ENCODE peak calls at places on chromosomes 4 and X, in nine cellular contexts. F, Y, H, N, C, I, L, G and B are unnamed samples.

GRCh38 chrX:38561951-38562719 is 793 bp downstream of the TSPAN7 start:
- DNase-seq in F (peak; percentile 45), Y (peak; percentile 56), H (peak; percentile 37), N (no peak), C (peak; percentile 21), I (peak; percentile 46), L (peak; percentile 18), G (peak; percentile 28), B (peak; percentile 52)

GRCh38 chr4:184189966-184190365 is 27.7 kb downstream of the ENPP6 start:
- DNase-seq in F (no peak), Y (no peak), H (no peak), N (no peak), C (no peak), I (no peak), L (peak; percentile 33), G (no peak), B (no peak)

GRCh38 chr4:47528651-47529050 is 43.6 kb downstream of the ATP10D start:
- DNase-seq in F (no peak), Y (no peak), H (no peak), N (no peak), C (no peak), I (no peak), L (no peak), G (no peak), B (no peak)

GRCh38 chrX:71637253-71637618 is 18.9 kb upstream of the CXCR3 start:
- DNase-seq in F (no peak), Y (no peak), H (no peak), N (no peak), C (no peak), I (no peak), L (no peak), G (no peak), B (no peak)

GRCh38 chrX:65644621-65645287 is 22.7 kb upstream of the MSN start:
- DNase-seq in F (peak; percentile 90), Y (peak; percentile 85), H (peak; percentile 47), N (peak; percentile 33), C (peak; percentile 75), I (peak; percentile 68), L (no peak), G (peak; percentile 93), B (no peak)

GRCh38 chr4:145487626-145488025 is 6.0 kb downstream of the SMAD1 start:
- DNase-seq in F (no peak), Y (no peak), H (no peak), N (no peak), C (no peak), I (no peak), L (no peak), G (no peak), B (no peak)

GRCh38 chrX:153870791-153871360 is 15.1 kb downstream of the L1CAM start:
- DNase-seq in F (no peak), Y (no peak), H (no peak), N (no peak), C (no peak), I (no peak), L (no peak), G (no peak), B (no peak)

GRCh38 chr4:55615008-55615407 is 21.1 kb downstream of the NMU start:
- DNase-seq in F (no peak), Y (no peak), H (no peak), N (no peak), C (no peak), I (no peak), L (no peak), G (no peak), B (no peak)

GRCh38 chr4:108008721-108009120 is 19.0 kb downstream of the HADH start:
- DNase-seq in F (no peak), Y (no peak), H (no peak), N (no peak), C (no peak), I (no peak), L (no peak), G (no peak), B (no peak)

GRCh38 chr4:69860007-69860406 is at the start of gene SULT1E1:
- DNase-seq in F (no peak), Y (no peak), H (no peak), N (no peak), C (no peak), I (no peak), L (no peak), G (no peak), B (no peak)

GRCh38 chr4:99507762-99508161 is 3.1 kb upstream of the C4orf17 start:
- DNase-seq in F (no peak), Y (no peak), H (no peak), N (no peak), C (no peak), I (no peak), L (no peak), G (no peak), B (no peak)

GRCh38 chrX:29172880-29173279 is 585.6 kb downstream of the IL1RAPL1 start:
- DNase-seq in F (no peak), Y (no peak), H (no peak), N (no peak), C (no peak), I (no peak), L (no peak), G (no peak), B (no peak)

GRCh38 chr4:47031011-47031678 is at the start of gene GABRB1:
- DNase-seq in F (peak; percentile 45), Y (peak; percentile 28), H (peak; percentile 78), N (peak; percentile 30), C (peak; percentile 58), I (peak; percentile 70), L (peak; percentile 72), G (peak; percentile 43), B (peak; percentile 82)

GRCh38 chr4:145909331-145909730 is 29.3 kb downstream of the ZNF827 start:
- DNase-seq in F (peak; percentile 87), Y (peak; percentile 77), H (no peak), N (no peak), C (peak; percentile 66), I (peak; percentile 87), L (peak; percentile 64), G (peak; percentile 88), B (peak; percentile 86)

GRCh38 chr4:174398728-174399127 is 115.0 kb downstream of the CEP44 start:
- DNase-seq in F (no peak), Y (no peak), H (no peak), N (peak; percentile 34), C (no peak), I (no peak), L (no peak), G (no peak), B (no peak)

GRCh38 chr4:142411993-142412392 is 434.1 kb downstream of the INPP4B start:
- DNase-seq in F (no peak), Y (no peak), H (no peak), N (no peak), C (no peak), I (no peak), L (no peak), G (no peak), B (no peak)

GRCh38 chr4:184676093-184676492 is 26.6 kb downstream of the PRIMPOL start:
- DNase-seq in F (no peak), Y (no peak), H (no peak), N (no peak), C (no peak), I (no peak), L (no peak), G (no peak), B (no peak)

GRCh38 chr4:85496933-85497332 is 22.0 kb downstream of the ARHGAP24 start:
- DNase-seq in F (no peak), Y (no peak), H (no peak), N (no peak), C (no peak), I (no peak), L (no peak), G (no peak), B (no peak)

GRCh38 chr4:87819281-87819919 is 13.4 kb upstream of the MEPE start:
- DNase-seq in F (no peak), Y (no peak), H (peak; percentile 32), N (peak; percentile 52), C (no peak), I (no peak), L (no peak), G (no peak), B (no peak)

GRCh38 chrX:151538190-151539122 is 25.0 kb upstream of the PASD1 start:
- DNase-seq in F (no peak), Y (no peak), H (no peak), N (no peak), C (no peak), I (no peak), L (no peak), G (no peak), B (no peak)
- H3K4me3 ChIP-seq in F (no peak overlapping the region), Y (no peak overlapping the region), H (no peak overlapping the region), N (no peak overlapping the region), C (no peak overlapping the region), I (no peak overlapping the region), L (no peak overlapping the region), G (no peak overlapping the region), B (no peak overlapping the region)

GRCh38 chr4:21887481-21887880 is 61.1 kb downstream of the KCNIP4 start:
- DNase-seq in F (no peak), Y (no peak), H (no peak), N (no peak), C (no peak), I (no peak), L (no peak), G (no peak), B (no peak)
- H3K4me3 ChIP-seq in F (no peak overlapping the region), Y (no peak overlapping the region), H (no peak overlapping the region), N (no peak overlapping the region), C (no peak overlapping the region), I (no peak overlapping the region), L (no peak overlapping the region), G (no peak overlapping the region), B (no peak overlapping the region)

DNA sequence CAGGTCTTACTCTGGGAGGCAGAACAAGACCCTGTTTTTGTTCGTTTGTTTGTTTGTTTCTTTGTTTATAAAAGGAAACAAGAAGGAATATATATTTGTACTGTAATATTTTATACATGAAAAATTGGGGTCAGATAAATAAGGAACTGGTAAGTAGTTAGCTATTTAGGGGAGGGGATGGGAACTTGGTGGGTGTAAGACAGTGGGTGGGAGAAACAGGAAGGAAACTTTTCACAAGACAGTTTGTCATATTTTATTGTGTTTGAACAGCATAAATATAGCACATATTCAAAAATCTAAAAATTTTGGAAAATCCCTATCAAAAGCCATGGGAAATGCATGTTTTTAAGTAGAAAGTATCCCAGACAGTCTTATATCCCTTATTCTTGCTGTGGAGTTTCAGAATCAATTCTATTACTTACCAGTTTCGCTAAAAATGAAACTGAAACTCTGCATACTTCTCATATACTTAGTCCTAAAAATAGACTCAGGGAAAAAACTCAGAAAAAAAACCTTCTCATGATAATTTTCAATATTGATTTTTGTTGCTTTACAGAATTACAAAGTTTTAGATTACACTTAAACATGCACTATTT is 22.3 kb upstream of the RASGEF1B start:
- DNase-seq in F (no peak), Y (no peak), H (no peak), N (no peak), C (no peak), I (no peak), L (no peak), G (no peak), B (no peak)
- H3K4me3 ChIP-seq in F (no peak overlapping the region), Y (no peak overlapping the region), H (no peak overlapping the region), N (no peak overlapping the region), C (peak overlapping the region; percentile 21), I (no peak overlapping the region), L (no peak overlapping the region), G (peak overlapping the region; percentile 27), B (no peak overlapping the region)

DNA sequence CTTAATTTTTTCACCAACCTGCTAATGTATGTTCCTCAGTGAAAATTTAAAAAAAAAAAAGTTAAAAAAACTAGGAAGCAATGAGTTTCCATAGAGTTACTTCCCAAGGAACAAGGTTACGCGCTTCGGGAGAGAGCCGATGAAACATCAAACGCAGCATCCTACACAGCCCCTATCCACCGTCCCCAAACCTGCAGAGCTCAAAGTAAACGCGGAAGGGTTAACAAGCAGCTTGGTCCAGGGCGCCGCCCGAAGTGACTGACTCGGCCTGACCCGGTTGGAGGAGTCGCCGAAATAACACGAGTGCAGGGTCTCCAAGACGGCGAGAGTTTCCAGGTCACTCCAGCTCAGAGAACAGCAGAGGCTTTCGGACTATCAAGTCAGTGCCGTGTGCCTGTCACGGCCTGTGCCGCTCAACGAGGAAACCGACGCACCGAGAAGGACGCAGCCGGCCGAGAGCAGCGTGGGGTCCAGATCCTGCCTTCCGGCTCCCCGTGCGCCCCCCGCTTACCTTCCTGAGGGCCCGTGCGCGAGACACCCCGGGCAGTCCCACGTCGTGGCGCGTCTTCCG is 507 bp downstream of the NOP14 start:
- DNase-seq in F (no peak), Y (no peak), H (peak; percentile 68), N (no peak), C (no peak), I (no peak), L (peak; percentile 81), G (peak; percentile 44), B (no peak)
- H3K4me3 ChIP-seq in F (peak overlapping the region; percentile 70), Y (peak overlapping the region; percentile 100), H (peak overlapping the region; percentile 63), N (peak overlapping the region; percentile 96), C (peak overlapping the region; percentile 77), I (peak overlapping the region; percentile 72), L (peak overlapping the region; percentile 86), G (peak overlapping the region; percentile 93), B (peak overlapping the region; percentile 86)